ENCODE peak calls at places on chromosomes 2 and 18, in nine cellular contexts. H, S, P, T, X, L, V, N and F are unnamed samples.

GRCh38 chr2:7658486-7658885 is 741.3 kb downstream of the RNF144A start:
- DNase-seq in H (no peak), S (no peak), P (no peak), T (no peak), X (no peak), L (no peak), V (no peak), N (no peak), F (no peak)

GRCh38 chr2:173934895-173935294 is 30.3 kb downstream of the SP3 start:
- DNase-seq in H (no peak), S (no peak), P (no peak), T (no peak), X (no peak), L (no peak), V (peak; percentile 70), N (no peak), F (no peak)

GRCh38 chr2:152738438-152738837 is 20.0 kb downstream of the ARL6IP6 start:
- DNase-seq in H (no peak), S (no peak), P (no peak), T (no peak), X (no peak), L (no peak), V (no peak), N (no peak), F (no peak)

GRCh38 chr2:30709516-30709915 is 97.7 kb downstream of the CAPN13 start:
- DNase-seq in H (no peak), S (no peak), P (no peak), T (no peak), X (no peak), L (no peak), V (no peak), N (no peak), F (no peak)

GRCh38 chr2:30385327-30385726 is 61.7 kb upstream of the LCLAT1 start:
- DNase-seq in H (no peak), S (no peak), P (no peak), T (no peak), X (no peak), L (no peak), V (peak; percentile 39), N (no peak), F (no peak)

GRCh38 chr2:20490300-20491181 is 43.7 kb downstream of the RHOB start:
- DNase-seq in H (no peak), S (peak; percentile 25), P (no peak), T (peak; percentile 33), X (peak; percentile 94), L (peak; percentile 79), V (no peak), N (no peak), F (no peak)

GRCh38 chr2:110727923-110728322 is 4.5 kb upstream of the ACOXL start:
- DNase-seq in H (no peak), S (no peak), P (no peak), T (no peak), X (no peak), L (no peak), V (peak; percentile 28), N (no peak), F (no peak)

GRCh38 chr2:175205523-175205922 is 24.0 kb upstream of the ATP5MC3 start:
- DNase-seq in H (no peak), S (no peak), P (no peak), T (no peak), X (no peak), L (no peak), V (peak; percentile 32), N (no peak), F (no peak)

GRCh38 chr2:181780159-181781081 is 100.1 kb upstream of the NEUROD1 start:
- DNase-seq in H (peak; percentile 14), S (no peak), P (no peak), T (no peak), X (peak; percentile 69), L (peak; percentile 47), V (peak; percentile 55), N (no peak), F (no peak)

GRCh38 chr18:65363006-65363405 is 387.8 kb upstream of the CDH7 start:
- DNase-seq in H (no peak), S (no peak), P (no peak), T (no peak), X (no peak), L (no peak), V (no peak), N (no peak), F (no peak)

GRCh38 chr2:223576873-223577272 is 25.3 kb downstream of the SCG2 start:
- DNase-seq in H (no peak), S (no peak), P (no peak), T (no peak), X (no peak), L (no peak), V (no peak), N (no peak), F (no peak)

GRCh38 chr18:76886112-76886511 is 63.8 kb downstream of the ZNF236 start:
- DNase-seq in H (no peak), S (no peak), P (no peak), T (no peak), X (no peak), L (no peak), V (no peak), N (no peak), F (no peak)

GRCh38 chr2:159785195-159785594 is 12.8 kb downstream of the CD302 start:
- DNase-seq in H (no peak), S (no peak), P (no peak), T (no peak), X (no peak), L (no peak), V (no peak), N (no peak), F (no peak)

GRCh38 chr2:15840173-15840572 is 100.2 kb upstream of the MYCN start:
- DNase-seq in H (no peak), S (no peak), P (no peak), T (no peak), X (no peak), L (no peak), V (peak; percentile 56), N (no peak), F (no peak)

GRCh38 chr2:128325665-128326181 is 7.1 kb upstream of the HS6ST1 start:
- DNase-seq in H (no peak), S (no peak), P (no peak), T (peak; percentile 62), X (peak; percentile 85), L (peak; percentile 53), V (no peak), N (no peak), F (no peak)

GRCh38 chr2:62760555-62760954 is 55.0 kb downstream of the EHBP1 start:
- DNase-seq in H (no peak), S (no peak), P (no peak), T (no peak), X (no peak), L (no peak), V (peak; percentile 38), N (no peak), F (peak; percentile 61)

GRCh38 chr2:189165656-189166380 is 13.7 kb downstream of the COL5A2 start:
- DNase-seq in H (no peak), S (no peak), P (no peak), T (no peak), X (no peak), L (no peak), V (no peak), N (no peak), F (no peak)

DNA sequence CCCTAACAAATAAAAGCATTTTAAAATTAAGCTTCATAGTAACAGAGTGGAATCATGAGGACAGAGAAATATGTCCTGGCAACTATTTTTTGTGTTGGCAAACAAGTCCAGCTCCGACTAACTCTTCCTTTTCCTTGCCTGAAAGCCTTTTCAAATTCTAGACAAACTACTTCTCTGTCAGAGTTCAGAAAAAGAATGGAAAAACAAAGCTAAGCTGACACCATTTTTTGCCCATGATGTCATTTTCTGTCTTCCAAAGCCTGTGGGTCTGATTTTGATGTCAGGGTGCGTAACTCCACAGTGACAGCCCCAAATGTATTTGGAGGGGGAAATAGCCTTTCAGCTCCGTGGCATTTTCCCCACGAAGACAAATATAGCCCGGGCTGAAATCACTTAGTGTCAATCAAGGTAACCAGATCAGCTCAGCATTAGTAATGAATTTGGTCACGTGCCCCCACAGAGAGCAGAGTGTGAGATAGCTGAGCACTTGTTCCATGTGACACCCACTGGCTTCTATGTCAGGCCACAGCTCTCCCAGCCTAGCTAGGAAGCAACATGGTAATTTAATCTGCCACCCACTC is 233.0 kb upstream of the SIX2 start:
- DNase-seq in H (peak; percentile 55), S (peak; percentile 42), P (no peak), T (peak; percentile 43), X (no peak), L (no peak), V (no peak), N (peak; percentile 83), F (no peak)
- H3K27ac ChIP-seq in H (peak overlapping the region; percentile 17), S (peak overlapping the region; percentile 54), P (no peak overlapping the region), T (peak overlapping the region; percentile 61), X (no peak overlapping the region), L (no peak overlapping the region), V (peak overlapping the region; percentile 85), N (no peak overlapping the region), F (no peak overlapping the region)

DNA sequence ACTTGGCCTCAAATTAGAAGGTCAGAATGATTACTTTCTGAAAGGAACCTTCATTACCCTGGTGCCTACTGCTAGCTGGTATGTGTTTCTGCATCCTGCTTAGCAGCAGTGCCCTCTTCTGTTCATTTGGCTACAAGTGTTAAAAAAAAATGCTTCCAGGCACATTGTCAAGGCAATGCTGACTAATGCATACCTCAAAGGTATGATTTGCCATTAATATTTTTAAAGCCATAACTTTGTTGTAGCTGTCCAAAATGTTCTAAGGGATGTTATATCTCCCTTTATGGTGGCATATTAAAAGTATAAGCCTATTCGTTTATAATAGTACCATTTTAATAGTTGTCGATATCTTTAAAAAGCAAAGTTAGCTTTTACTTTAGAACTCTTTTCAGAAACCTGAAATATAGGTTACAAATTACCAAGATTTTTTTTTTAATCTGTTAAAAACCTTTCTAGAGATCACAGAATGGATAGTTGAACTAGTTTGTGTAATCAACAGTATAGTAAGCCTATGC is 52.0 kb upstream of the FAM171B start:
- DNase-seq in H (peak; percentile 29), S (peak; percentile 35), P (no peak), T (peak; percentile 47), X (no peak), L (no peak), V (peak; percentile 90), N (peak; percentile 32), F (peak; percentile 80)
- H3K27ac ChIP-seq in H (no peak overlapping the region), S (no peak overlapping the region), P (no peak overlapping the region), T (no peak overlapping the region), X (no peak overlapping the region), L (no peak overlapping the region), V (no peak overlapping the region), N (no peak overlapping the region), F (no peak overlapping the region)

DNA sequence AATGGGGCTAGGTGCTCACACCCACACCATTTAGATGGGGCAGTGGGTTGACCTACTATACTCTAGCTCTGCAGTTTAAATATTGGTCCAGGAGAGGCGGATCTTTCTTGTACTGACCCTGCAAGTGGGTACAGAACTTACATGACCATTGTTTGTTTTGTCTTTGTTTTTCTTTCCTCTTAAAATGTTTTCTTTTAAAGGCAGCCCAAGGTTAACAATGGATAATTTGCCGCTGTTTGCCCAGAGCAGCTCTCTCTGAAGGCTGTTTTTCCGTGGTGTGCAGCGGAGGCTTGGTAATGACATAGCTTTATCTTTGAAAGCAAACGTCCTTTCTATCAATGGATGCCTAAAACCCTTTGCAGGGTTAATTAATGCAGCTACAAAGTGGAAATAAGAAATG is 133.3 kb upstream of the MEX3C start:
- DNase-seq in H (no peak), S (no peak), P (no peak), T (no peak), X (no peak), L (no peak), V (no peak), N (no peak), F (no peak)
- H3K27ac ChIP-seq in H (no peak overlapping the region), S (no peak overlapping the region), P (no peak overlapping the region), T (no peak overlapping the region), X (no peak overlapping the region), L (no peak overlapping the region), V (no peak overlapping the region), N (no peak overlapping the region), F (no peak overlapping the region)

GRCh38 chr2:207251573-207252192 is 85.9 kb upstream of the KLF7 start:
- DNase-seq in H (no peak), S (no peak), P (no peak), T (no peak), X (no peak), L (no peak), V (no peak), N (no peak), F (no peak)
- H3K27ac ChIP-seq in H (no peak overlapping the region), S (no peak overlapping the region), P (no peak overlapping the region), T (no peak overlapping the region), X (peak overlapping the region; percentile 39), L (no peak overlapping the region), V (no peak overlapping the region), N (no peak overlapping the region), F (peak overlapping the region; percentile 99)